ENCODE peak calls at places on chromosomes 3 and 15, in eight cellular contexts. F is activated CD4-positive, alpha-beta T cell treated with anti-CD3 and anti-CD28 coated beads for 4 hours; W is cardiac fibroblast; K is GM10248; Q is stimulated activated CD4-positive, alpha-beta T cell treated with anti-CD3 and anti-CD28 coated beads, Interleukin-1b, Interleukin-23, amount 100 ng/mL, for 48 hours; G is GM12864; Z is T-helper 2 cell; S is epithelial cell of esophagus. C is an unnamed sample.

GRCh38 chr15:48395532-48396011 is 64.3 kb downstream of the DUT start:
- DNase-seq in F (no peak), W (peak), K (no peak), Q (no peak), G (no peak), Z (no peak), S (peak), C (peak)

GRCh38 chr15:88274534-88275460 is 18.3 kb upstream of the NTRK3 start:
- DNase-seq in F (peak), W (peak), K (peak), Q (peak), G (peak), Z (no peak), S (peak), C (peak)

GRCh38 chr3:160869825-160870224 is 113.8 kb downstream of the PPM1L start:
- DNase-seq in F (no peak), W (peak), K (no peak), Q (no peak), G (no peak), Z (no peak), S (peak), C (no peak)

GRCh38 chr3:140845878-140846277 is 95.8 kb upstream of the SLC25A36 start:
- DNase-seq in F (no peak), W (no peak), K (peak), Q (no peak), G (no peak), Z (no peak), S (no peak), C (no peak)

GRCh38 chr3:60742606-60743145 is 508.6 kb downstream of the FHIT start:
- DNase-seq in F (no peak), W (peak), K (no peak), Q (no peak), G (no peak), Z (no peak), S (peak), C (no peak)

GRCh38 chr3:172029425-172030128 is 9.8 kb upstream of the FNDC3B start:
- DNase-seq in F (no peak), W (no peak), K (no peak), Q (no peak), G (no peak), Z (no peak), S (no peak), C (no peak)

GRCh38 chr15:58554758-58555157 is 123.0 kb downstream of the LIPC start:
- DNase-seq in F (no peak), W (no peak), K (no peak), Q (no peak), G (no peak), Z (no peak), S (no peak), C (no peak)

GRCh38 chr3:29977360-29977759 is 629.0 kb upstream of the TGFBR2 start:
- DNase-seq in F (no peak), W (no peak), K (no peak), Q (no peak), G (no peak), Z (no peak), S (no peak), C (no peak)

GRCh38 chr15:70153948-70154439 is 56.3 kb upstream of the TLE3 start:
- DNase-seq in F (no peak), W (no peak), K (no peak), Q (no peak), G (no peak), Z (no peak), S (no peak), C (no peak)

GRCh38 chr3:154022603-154023002 is 98.6 kb upstream of the ARHGEF26 start:
- DNase-seq in F (no peak), W (peak), K (no peak), Q (no peak), G (no peak), Z (no peak), S (no peak), C (no peak)

GRCh38 chr15:51647128-51647562 is 24.6 kb upstream of the DMXL2 start:
- DNase-seq in F (no peak), W (peak), K (no peak), Q (no peak), G (no peak), Z (no peak), S (peak), C (no peak)

GRCh38 chr3:123071146-123071545 is 4.3 kb downstream of the PDIA5 start:
- DNase-seq in F (no peak), W (peak), K (no peak), Q (no peak), G (no peak), Z (no peak), S (no peak), C (no peak)

GRCh38 chr15:59522988-59523461 is 85.0 kb downstream of the FAM81A start:
- DNase-seq in F (peak), W (no peak), K (no peak), Q (no peak), G (no peak), Z (peak), S (peak), C (no peak)

GRCh38 chr3:81744366-81744765 is 17.1 kb downstream of the GBE1 start:
- DNase-seq in F (no peak), W (peak), K (no peak), Q (no peak), G (no peak), Z (no peak), S (peak), C (peak)

GRCh38 chr3:189631409-189631808 is 220 bp downstream of the TP63 start:
- DNase-seq in F (no peak), W (no peak), K (no peak), Q (no peak), G (no peak), Z (no peak), S (no peak), C (no peak)

GRCh38 chr3:112101946-112102345 is 15.8 kb downstream of the C3orf52 start:
- DNase-seq in F (no peak), W (peak), K (no peak), Q (no peak), G (no peak), Z (no peak), S (peak), C (no peak)

GRCh38 chr15:63939531-63940130 is 105.9 kb upstream of the HERC1 start:
- DNase-seq in F (no peak), W (peak), K (no peak), Q (no peak), G (no peak), Z (peak), S (no peak), C (no peak)

GRCh38 chr3:126110431-126111125 is 26.7 kb upstream of the SLC41A3 start:
- DNase-seq in F (no peak), W (no peak), K (no peak), Q (no peak), G (no peak), Z (no peak), S (no peak), C (peak)

GRCh38 chr3:77682162-77682561 is 642.3 kb downstream of the ROBO2 start:
- DNase-seq in F (no peak), W (no peak), K (no peak), Q (no peak), G (no peak), Z (no peak), S (no peak), C (no peak)

GRCh38 chr3:133211449-133211848 is 173.3 kb downstream of the TMEM108 start:
- DNase-seq in F (no peak), W (no peak), K (peak), Q (no peak), G (peak), Z (no peak), S (no peak), C (no peak)

GRCh38 chr3:123785602-123786001 is 98.5 kb downstream of the MYLK start:
- DNase-seq in F (no peak), W (no peak), K (no peak), Q (no peak), G (no peak), Z (no peak), S (no peak), C (no peak)

GRCh38 chr15:48565560-48566482 is 79.7 kb downstream of the FBN1 start:
- DNase-seq in F (no peak), W (peak), K (no peak), Q (no peak), G (no peak), Z (no peak), S (peak), C (no peak)

GRCh38 chr3:117261907-117262518 is 552.4 kb downstream of the TUSC7 start:
- DNase-seq in F (no peak), W (no peak), K (no peak), Q (no peak), G (no peak), Z (no peak), S (no peak), C (no peak)

GRCh38 chr15:84598250-84598649 is 2.6 kb upstream of the ZSCAN2 start:
- DNase-seq in F (peak), W (no peak), K (peak), Q (no peak), G (peak), Z (peak), S (peak), C (peak)

GRCh38 chr15:40763801-40764765 is at the start of gene GCHFR:
- DNase-seq in F (peak), W (peak), K (peak), Q (peak), G (no peak), Z (peak), S (peak), C (peak)

GRCh38 chr3:46960801-46961200 is 15.7 kb downstream of the CCDC12 start:
- DNase-seq in F (no peak), W (no peak), K (no peak), Q (no peak), G (no peak), Z (no peak), S (no peak), C (no peak)

GRCh38 chr3:43405888-43406636 is 119.7 kb downstream of the SNRK start:
- DNase-seq in F (no peak), W (peak), K (no peak), Q (no peak), G (no peak), Z (no peak), S (peak), C (no peak)

GRCh38 chr15:81301815-81302399 is 22.0 kb downstream of the STARD5 start:
- DNase-seq in F (no peak), W (no peak), K (peak), Q (peak), G (peak), Z (no peak), S (no peak), C (no peak)

GRCh38 chr15:76191539-76192244 is 119.6 kb downstream of the ETFA start:
- DNase-seq in F (no peak), W (no peak), K (no peak), Q (no peak), G (no peak), Z (no peak), S (no peak), C (no peak)

GRCh38 chr3:140319801-140320200 is 358.1 kb upstream of the TRIM42 start:
- DNase-seq in F (no peak), W (no peak), K (no peak), Q (no peak), G (no peak), Z (no peak), S (no peak), C (no peak)

GRCh38 chr3:159189994-159190669 is 388.3 kb downstream of the MFSD1 start:
- DNase-seq in F (no peak), W (no peak), K (no peak), Q (no peak), G (no peak), Z (no peak), S (peak), C (no peak)

GRCh38 chr15:78709263-78709882 is 68.4 kb upstream of the CHRNB4 start:
- DNase-seq in F (peak), W (peak), K (peak), Q (peak), G (no peak), Z (peak), S (peak), C (peak)

GRCh38 chr15:57736591-57736990 is 30.1 kb downstream of the POLR2M start:
- DNase-seq in F (no peak), W (no peak), K (no peak), Q (no peak), G (no peak), Z (no peak), S (no peak), C (no peak)

GRCh38 chr3:50405249-50405648 is 45.9 kb upstream of the TMEM115 start:
- DNase-seq in F (peak), W (no peak), K (peak), Q (peak), G (no peak), Z (no peak), S (peak), C (no peak)

GRCh38 chr3:69879051-69879450 is 120.5 kb upstream of the SAMMSON start:
- DNase-seq in F (no peak), W (no peak), K (no peak), Q (no peak), G (no peak), Z (no peak), S (no peak), C (no peak)

GRCh38 chr3:37863949-37864822 is 2.5 kb downstream of the CTDSPL start:
- DNase-seq in F (no peak), W (no peak), K (no peak), Q (no peak), G (no peak), Z (no peak), S (no peak), C (no peak)